ENCODE peak calls at places on chromosomes 5 and 9, in eight cellular contexts. One of them, this sample, is unnamed.

GRCh38 chr5:128158342-128158741 is 74.8 kb downstream of the SLC12A2 start:
- DNase-seq in astrocyte of the spinal cord: no peak
- DNase-seq in esophagus squamous epithelium: no peak
- DNase-seq in GM23338: no peak
- DNase-seq in AG10803: no peak
- DNase-seq in BJ: no peak
- DNase-seq in fibroblast of mammary gland: no peak
- DNase-seq in uterus: no peak
- DNase-seq in this sample: no peak

GRCh38 chr5:80231243-80231642 is 24.6 kb downstream of the SERINC5 start:
- DNase-seq in astrocyte of the spinal cord: peak; percentile 85
- DNase-seq in esophagus squamous epithelium: no peak
- DNase-seq in GM23338: no peak
- DNase-seq in AG10803: peak; percentile 61
- DNase-seq in BJ: peak; percentile 60
- DNase-seq in fibroblast of mammary gland: peak; percentile 86
- DNase-seq in uterus: no peak
- DNase-seq in this sample: peak; percentile 45

GRCh38 chr5:59577485-59577884 is 316.0 kb downstream of the PDE4D start:
- DNase-seq in astrocyte of the spinal cord: no peak
- DNase-seq in esophagus squamous epithelium: no peak
- DNase-seq in GM23338: no peak
- DNase-seq in AG10803: no peak
- DNase-seq in BJ: no peak
- DNase-seq in fibroblast of mammary gland: no peak
- DNase-seq in uterus: no peak
- DNase-seq in this sample: no peak

GRCh38 chr5:683619-684481 is 9.3 kb downstream of the TPPP start:
- DNase-seq in astrocyte of the spinal cord: no peak
- DNase-seq in esophagus squamous epithelium: no peak
- DNase-seq in GM23338: no peak
- DNase-seq in AG10803: no peak
- DNase-seq in BJ: no peak
- DNase-seq in fibroblast of mammary gland: no peak
- DNase-seq in uterus: no peak
- DNase-seq in this sample: no peak

GRCh38 chr9:114588150-114588663 is 638 bp downstream of the ATP6V1G1 start:
- DNase-seq in astrocyte of the spinal cord: peak; percentile 44
- DNase-seq in esophagus squamous epithelium: no peak
- DNase-seq in GM23338: no peak
- DNase-seq in AG10803: peak; percentile 78
- DNase-seq in BJ: no peak
- DNase-seq in fibroblast of mammary gland: peak; percentile 57
- DNase-seq in uterus: no peak
- DNase-seq in this sample: peak; percentile 60

GRCh38 chr9:94287877-94288513 is 28.9 kb downstream of the ZNF169 start:
- DNase-seq in astrocyte of the spinal cord: no peak
- DNase-seq in esophagus squamous epithelium: no peak
- DNase-seq in GM23338: no peak
- DNase-seq in AG10803: no peak
- DNase-seq in BJ: no peak
- DNase-seq in fibroblast of mammary gland: no peak
- DNase-seq in uterus: no peak
- DNase-seq in this sample: no peak

GRCh38 chr5:25099538-25099937 is 454.8 kb upstream of the CDH10 start:
- DNase-seq in astrocyte of the spinal cord: no peak
- DNase-seq in esophagus squamous epithelium: no peak
- DNase-seq in GM23338: no peak
- DNase-seq in AG10803: no peak
- DNase-seq in BJ: no peak
- DNase-seq in fibroblast of mammary gland: no peak
- DNase-seq in uterus: no peak
- DNase-seq in this sample: no peak

GRCh38 chr5:148014276-148014675 is 49.5 kb upstream of the SPINK5 start:
- DNase-seq in astrocyte of the spinal cord: no peak
- DNase-seq in esophagus squamous epithelium: no peak
- DNase-seq in GM23338: no peak
- DNase-seq in AG10803: no peak
- DNase-seq in BJ: no peak
- DNase-seq in fibroblast of mammary gland: peak; percentile 12
- DNase-seq in uterus: no peak
- DNase-seq in this sample: no peak

GRCh38 chr5:131773805-131774204 is 23.0 kb downstream of the FNIP1 start:
- DNase-seq in astrocyte of the spinal cord: no peak
- DNase-seq in esophagus squamous epithelium: no peak
- DNase-seq in GM23338: no peak
- DNase-seq in AG10803: no peak
- DNase-seq in BJ: no peak
- DNase-seq in fibroblast of mammary gland: no peak
- DNase-seq in uterus: no peak
- DNase-seq in this sample: no peak

GRCh38 chr5:120372899-120373298 is 91.2 kb upstream of the PRR16 start:
- DNase-seq in astrocyte of the spinal cord: peak; percentile 28
- DNase-seq in esophagus squamous epithelium: no peak
- DNase-seq in GM23338: no peak
- DNase-seq in AG10803: peak; percentile 79
- DNase-seq in BJ: no peak
- DNase-seq in fibroblast of mammary gland: peak; percentile 62
- DNase-seq in uterus: no peak
- DNase-seq in this sample: peak; percentile 55

GRCh38 chr9:92644278-92644677 is 25.7 kb downstream of the IPPK start:
- DNase-seq in astrocyte of the spinal cord: no peak
- DNase-seq in esophagus squamous epithelium: no peak
- DNase-seq in GM23338: no peak
- DNase-seq in AG10803: no peak
- DNase-seq in BJ: no peak
- DNase-seq in fibroblast of mammary gland: no peak
- DNase-seq in uterus: no peak
- DNase-seq in this sample: no peak

GRCh38 chr9:84781431-84781830 is 111.9 kb downstream of the NTRK2 start:
- DNase-seq in astrocyte of the spinal cord: peak; percentile 42
- DNase-seq in esophagus squamous epithelium: no peak
- DNase-seq in GM23338: peak; percentile 65
- DNase-seq in AG10803: no peak
- DNase-seq in BJ: no peak
- DNase-seq in fibroblast of mammary gland: peak; percentile 2
- DNase-seq in uterus: no peak
- DNase-seq in this sample: no peak

GRCh38 chr5:93675458-93676450 is 65.6 kb downstream of the POU5F2 start:
- DNase-seq in astrocyte of the spinal cord: no peak
- DNase-seq in esophagus squamous epithelium: no peak
- DNase-seq in GM23338: no peak
- DNase-seq in AG10803: no peak
- DNase-seq in BJ: no peak
- DNase-seq in fibroblast of mammary gland: peak; percentile 6
- DNase-seq in uterus: no peak
- DNase-seq in this sample: no peak

GRCh38 chr5:43044181-43044914 is 4.2 kb upstream of the ANXA2R start:
- DNase-seq in astrocyte of the spinal cord: peak; percentile 76
- DNase-seq in esophagus squamous epithelium: no peak
- DNase-seq in GM23338: peak; percentile 81
- DNase-seq in AG10803: peak; percentile 39
- DNase-seq in BJ: no peak
- DNase-seq in fibroblast of mammary gland: peak; percentile 60
- DNase-seq in uterus: peak; percentile 52
- DNase-seq in this sample: peak; percentile 65

GRCh38 chr5:35091734-35092133 is 44.0 kb upstream of the AGXT2 start:
- DNase-seq in astrocyte of the spinal cord: no peak
- DNase-seq in esophagus squamous epithelium: no peak
- DNase-seq in GM23338: no peak
- DNase-seq in AG10803: no peak
- DNase-seq in BJ: no peak
- DNase-seq in fibroblast of mammary gland: no peak
- DNase-seq in uterus: no peak
- DNase-seq in this sample: no peak

GRCh38 chr5:35092703-35093102 is 45.0 kb upstream of the AGXT2 start:
- DNase-seq in astrocyte of the spinal cord: no peak
- DNase-seq in esophagus squamous epithelium: no peak
- DNase-seq in GM23338: no peak
- DNase-seq in AG10803: no peak
- DNase-seq in BJ: no peak
- DNase-seq in fibroblast of mammary gland: no peak
- DNase-seq in uterus: no peak
- DNase-seq in this sample: no peak

GRCh38 chr5:35083150-35083549 is 35.4 kb upstream of the AGXT2 start:
- DNase-seq in astrocyte of the spinal cord: no peak
- DNase-seq in esophagus squamous epithelium: no peak
- DNase-seq in GM23338: no peak
- DNase-seq in AG10803: no peak
- DNase-seq in BJ: no peak
- DNase-seq in fibroblast of mammary gland: no peak
- DNase-seq in uterus: no peak
- DNase-seq in this sample: no peak

GRCh38 chr5:35089688-35090314 is 42.1 kb upstream of the AGXT2 start:
- DNase-seq in astrocyte of the spinal cord: peak; percentile 57
- DNase-seq in esophagus squamous epithelium: no peak
- DNase-seq in GM23338: peak; percentile 88
- DNase-seq in AG10803: peak; percentile 82
- DNase-seq in BJ: peak; percentile 33
- DNase-seq in fibroblast of mammary gland: peak; percentile 82
- DNase-seq in uterus: peak; percentile 62
- DNase-seq in this sample: peak; percentile 91

DNA sequence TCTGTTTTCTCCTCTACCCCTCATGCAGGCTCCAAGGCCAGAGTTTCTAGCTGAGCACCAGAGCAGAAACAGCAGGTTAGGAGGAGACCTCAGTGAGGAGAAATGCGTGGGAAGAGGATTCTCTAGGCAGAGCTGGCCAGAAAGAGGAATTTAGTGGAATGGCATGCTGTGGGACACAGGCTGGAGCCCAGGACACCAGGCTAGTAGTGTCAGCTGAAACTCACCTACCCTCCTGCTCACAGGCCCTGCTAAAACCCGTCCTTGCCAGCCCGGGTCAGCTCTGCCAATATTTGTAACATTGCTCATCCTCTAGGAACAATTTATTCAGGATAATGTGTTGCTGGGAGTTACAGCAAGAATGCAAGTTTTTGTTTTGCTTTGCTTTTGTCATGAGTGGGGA is 40.2 kb upstream of the AGXT2 start:
- DNase-seq in astrocyte of the spinal cord: peak; percentile 33
- DNase-seq in esophagus squamous epithelium: no peak
- DNase-seq in GM23338: no peak
- DNase-seq in AG10803: peak; percentile 79
- DNase-seq in BJ: peak; percentile 27
- DNase-seq in fibroblast of mammary gland: peak; percentile 50
- DNase-seq in uterus: no peak
- DNase-seq in this sample: peak; percentile 51
- H3K4me3 ChIP-seq in astrocyte of the spinal cord: no peak overlapping the region
- H3K4me3 ChIP-seq in esophagus squamous epithelium: no peak overlapping the region
- H3K4me3 ChIP-seq in GM23338: no peak overlapping the region
- H3K4me3 ChIP-seq in AG10803: no peak overlapping the region
- H3K4me3 ChIP-seq in BJ: no peak overlapping the region
- H3K4me3 ChIP-seq in fibroblast of mammary gland: no peak overlapping the region
- H3K4me3 ChIP-seq in uterus: no peak overlapping the region
- H3K4me3 ChIP-seq in this sample: no peak overlapping the region

DNA sequence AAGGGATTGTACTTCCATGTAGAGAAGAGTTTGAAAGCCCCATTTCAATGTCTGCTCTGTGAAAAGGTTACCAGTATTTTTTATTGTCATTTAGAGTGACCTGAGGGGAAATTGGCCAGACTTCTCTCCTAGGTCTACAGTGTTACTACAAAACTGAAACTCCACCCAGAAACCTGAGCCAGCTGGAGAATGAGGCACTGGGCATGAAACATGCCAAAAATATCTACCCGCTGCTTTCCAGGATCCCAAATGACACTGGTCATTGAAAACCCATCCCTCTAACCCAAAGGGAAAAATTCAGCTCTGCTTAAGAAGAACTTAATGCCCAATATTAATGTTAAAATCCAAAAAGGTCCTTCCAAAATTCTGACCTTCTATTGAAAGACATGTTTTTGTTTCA is 99.2 kb upstream of the TRIM32 start:
- DNase-seq in astrocyte of the spinal cord: no peak
- DNase-seq in esophagus squamous epithelium: no peak
- DNase-seq in GM23338: no peak
- DNase-seq in AG10803: no peak
- DNase-seq in BJ: no peak
- DNase-seq in fibroblast of mammary gland: no peak
- DNase-seq in uterus: no peak
- DNase-seq in this sample: peak; percentile 22
- TF ChIP-seq CTCF in astrocyte of the spinal cord: no peak
- TF ChIP-seq CTCF in esophagus squamous epithelium: no peak
- TF ChIP-seq CTCF in GM23338: no peak
- TF ChIP-seq CTCF in AG10803: no peak
- TF ChIP-seq CTCF in BJ: no peak
- TF ChIP-seq CTCF in fibroblast of mammary gland: no peak
- TF ChIP-seq CTCF in uterus: no peak
- TF ChIP-seq CTCF in this sample: no peak

GRCh38 chr5:23496576-23496975 is 10.8 kb upstream of the PRDM9 start:
- DNase-seq in astrocyte of the spinal cord: no peak
- DNase-seq in esophagus squamous epithelium: no peak
- DNase-seq in GM23338: no peak
- DNase-seq in AG10803: no peak
- DNase-seq in BJ: no peak
- DNase-seq in fibroblast of mammary gland: no peak
- DNase-seq in uterus: no peak
- DNase-seq in this sample: no peak

GRCh38 chr5:23490993-23491392 is 16.4 kb upstream of the PRDM9 start:
- DNase-seq in astrocyte of the spinal cord: no peak
- DNase-seq in esophagus squamous epithelium: no peak
- DNase-seq in GM23338: no peak
- DNase-seq in AG10803: no peak
- DNase-seq in BJ: no peak
- DNase-seq in fibroblast of mammary gland: no peak
- DNase-seq in uterus: no peak
- DNase-seq in this sample: no peak

DNA sequence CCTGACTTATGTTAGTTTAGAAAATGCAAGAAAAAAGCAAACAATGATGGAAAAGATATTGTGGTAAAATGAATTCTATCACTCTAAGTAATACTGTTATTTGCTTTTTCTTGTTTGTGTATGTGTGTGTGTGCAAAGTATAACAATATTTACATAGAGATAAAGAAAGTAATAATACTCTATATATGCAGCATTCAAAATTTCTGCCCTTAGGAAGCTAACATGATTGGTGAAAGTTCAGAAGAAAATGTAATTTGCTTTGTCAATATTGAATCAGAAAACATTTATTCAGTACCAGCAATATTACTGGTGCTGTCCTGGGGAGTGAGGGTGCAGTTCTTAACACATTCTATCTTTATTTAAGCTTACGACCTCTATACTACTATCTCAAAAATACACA is 12.9 kb upstream of the PRDM9 start:
- DNase-seq in astrocyte of the spinal cord: no peak
- DNase-seq in esophagus squamous epithelium: no peak
- DNase-seq in GM23338: no peak
- DNase-seq in AG10803: no peak
- DNase-seq in BJ: no peak
- DNase-seq in fibroblast of mammary gland: no peak
- DNase-seq in uterus: no peak
- DNase-seq in this sample: no peak
- H3K4me3 ChIP-seq in astrocyte of the spinal cord: no peak overlapping the region
- H3K4me3 ChIP-seq in esophagus squamous epithelium: no peak overlapping the region
- H3K4me3 ChIP-seq in GM23338: no peak overlapping the region
- H3K4me3 ChIP-seq in AG10803: no peak overlapping the region
- H3K4me3 ChIP-seq in BJ: no peak overlapping the region
- H3K4me3 ChIP-seq in fibroblast of mammary gland: no peak overlapping the region
- H3K4me3 ChIP-seq in uterus: no peak overlapping the region
- H3K4me3 ChIP-seq in this sample: no peak overlapping the region

DNA sequence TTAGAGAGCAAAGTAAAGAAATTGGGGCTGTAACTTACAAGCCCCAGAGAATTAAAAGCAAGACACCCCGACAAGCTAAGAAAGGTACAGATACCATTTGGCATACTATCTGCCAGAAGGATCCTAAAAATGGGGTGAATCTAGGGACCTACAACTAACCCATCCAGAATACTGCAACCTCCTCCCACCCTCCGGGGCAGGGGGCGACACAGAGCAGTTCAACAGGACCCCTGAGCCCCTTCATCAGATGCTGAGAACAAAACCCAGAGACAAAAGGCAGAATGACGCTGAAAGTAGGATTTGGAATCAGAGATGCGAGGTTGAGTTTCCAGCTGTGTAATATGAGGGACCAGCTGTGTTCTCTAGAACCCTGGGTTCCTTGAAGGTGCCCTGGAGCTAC is 71.2 kb downstream of the EPB41L4B start:
- DNase-seq in astrocyte of the spinal cord: no peak
- DNase-seq in esophagus squamous epithelium: no peak
- DNase-seq in GM23338: peak; percentile 78
- DNase-seq in AG10803: no peak
- DNase-seq in BJ: no peak
- DNase-seq in fibroblast of mammary gland: no peak
- DNase-seq in uterus: no peak
- DNase-seq in this sample: no peak
- TF ChIP-seq CTCF in astrocyte of the spinal cord: peak; percentile 27
- TF ChIP-seq CTCF in esophagus squamous epithelium: no peak
- TF ChIP-seq CTCF in GM23338: peak; percentile 68
- TF ChIP-seq CTCF in AG10803: no peak
- TF ChIP-seq CTCF in BJ: no peak
- TF ChIP-seq CTCF in fibroblast of mammary gland: no peak
- TF ChIP-seq CTCF in uterus: no peak
- TF ChIP-seq CTCF in this sample: no peak

This sample was measured in foreskin fibroblast.